ENCODE peak calls at places on chromosomes 12 and 14, in seven cellular contexts. B is A549, C is SK-N-SH, S is HepG2, U is GM12878, X is HCT116, A is K562. P is an unnamed sample.

GRCh38 chr12:116466536-116466935 is 92.6 kb upstream of the MAP1LC3B2 start:
- DNase-seq in B (no peak), C (no peak), S (no peak), U (no peak), X (no peak), A (no peak), P (peak)

GRCh38 chr14:37697489-37698121 is 102.2 kb downstream of the TTC6 start:
- DNase-seq in B (no peak), C (no peak), S (peak), U (no peak), X (no peak), A (no peak), P (no peak)

GRCh38 chr14:85085981-85086380 is 444.0 kb upstream of the FLRT2 start:
- DNase-seq in B (no peak), C (no peak), S (no peak), U (no peak), X (no peak), A (no peak), P (no peak)

GRCh38 chr12:47868552-47869031 is 36.2 kb downstream of the VDR start:
- DNase-seq in B (no peak), C (no peak), S (no peak), U (peak), X (no peak), A (no peak), P (peak)

GRCh38 chr12:32051511-32052299 is 54.9 kb upstream of the BICD1 start:
- DNase-seq in B (peak), C (no peak), S (no peak), U (no peak), X (peak), A (peak), P (peak)

GRCh38 chr14:53430870-53431269 is 277.7 kb upstream of the DDHD1 start:
- DNase-seq in B (no peak), C (no peak), S (peak), U (no peak), X (no peak), A (no peak), P (no peak)

GRCh38 chr14:29453045-29453444 is 474.6 kb downstream of the PRKD1 start:
- DNase-seq in B (no peak), C (no peak), S (no peak), U (no peak), X (no peak), A (no peak), P (no peak)

GRCh38 chr14:104971447-104972240 is 6.5 kb downstream of the AHNAK2 start:
- DNase-seq in B (no peak), C (no peak), S (no peak), U (no peak), X (no peak), A (no peak), P (no peak)

GRCh38 chr12:21823581-21823980 is 49.1 kb upstream of the KCNJ8 start:
- DNase-seq in B (no peak), C (no peak), S (no peak), U (no peak), X (no peak), A (no peak), P (no peak)

GRCh38 chr12:56978397-56979138 is 21.2 kb upstream of the RDH16 start:
- DNase-seq in B (no peak), C (no peak), S (no peak), U (no peak), X (no peak), A (no peak), P (no peak)

GRCh38 chr12:51183816-51184215 is 10.9 kb upstream of the TFCP2 start:
- DNase-seq in B (no peak), C (peak), S (no peak), U (no peak), X (no peak), A (peak), P (no peak)

GRCh38 chr14:102917469-102918211 is 4.8 kb upstream of the AMN start:
- DNase-seq in B (peak), C (peak), S (peak), U (no peak), X (peak), A (peak), P (peak)

GRCh38 chr14:79136437-79137430 is 966.6 kb downstream of the NRXN3 start:
- DNase-seq in B (no peak), C (no peak), S (no peak), U (no peak), X (no peak), A (no peak), P (no peak)

GRCh38 chr14:101065246-101065645 is 161.7 kb upstream of the RTL1 start:
- DNase-seq in B (no peak), C (no peak), S (no peak), U (no peak), X (no peak), A (no peak), P (no peak)

GRCh38 chr14:105473033-105473676 is 1.5 kb upstream of the CRIP2 start:
- DNase-seq in B (no peak), C (peak), S (no peak), U (no peak), X (no peak), A (no peak), P (no peak)

DNA sequence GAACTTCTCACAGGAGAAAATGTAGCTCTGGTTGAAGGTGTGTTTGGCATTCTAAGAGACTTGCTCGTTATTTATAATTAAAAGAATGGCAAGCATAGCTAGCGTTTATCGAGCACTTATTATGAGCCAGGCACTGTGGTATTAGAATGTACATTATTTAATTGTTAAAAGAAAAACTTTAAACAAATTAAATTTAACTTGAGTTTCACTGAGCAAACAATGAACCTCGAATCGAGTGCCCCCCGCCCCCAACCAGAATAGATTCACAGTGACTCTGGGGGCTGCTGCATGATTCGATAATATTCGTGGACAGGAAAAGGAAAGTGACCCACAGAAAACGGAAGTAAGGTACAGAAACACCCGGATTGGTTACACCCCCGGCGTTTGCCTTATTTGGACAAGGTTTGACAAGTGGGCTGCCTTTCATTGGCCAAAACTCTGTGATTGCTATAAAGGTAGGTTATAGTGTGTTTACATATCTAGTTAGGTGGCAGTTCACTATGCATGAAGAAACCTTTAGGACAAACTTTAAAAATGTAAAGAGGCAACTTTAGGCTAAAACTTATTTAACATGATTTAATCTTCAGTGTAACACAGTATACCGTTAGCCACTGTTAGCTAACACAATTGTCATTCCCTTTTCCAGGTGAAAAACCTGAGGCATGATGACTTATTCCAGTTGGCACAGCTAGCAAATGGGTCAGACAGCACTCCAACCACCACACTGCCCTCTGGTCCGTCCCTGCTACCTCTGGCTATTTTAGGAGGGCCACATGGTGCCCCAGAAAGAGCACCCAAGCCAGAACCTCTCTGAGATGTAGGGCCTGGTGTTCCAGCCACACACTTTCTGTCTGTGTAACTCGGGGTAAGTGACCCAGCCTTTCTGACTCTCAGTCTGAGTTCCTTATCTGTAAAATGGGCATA is 7.1 kb downstream of the SCNN1A start:
- DNase-seq in B (no peak), C (no peak), S (no peak), U (no peak), X (no peak), A (peak), P (peak)
- TF ChIP-seq CTCF in B (peak), C (no peak), S (no peak), U (no peak), X (no peak), A (no peak), P (no peak)

GRCh38 chr12:108664338-108665258 is 30.9 kb upstream of the SELPLG start:
- DNase-seq in B (peak), C (peak), S (peak), U (peak), X (peak), A (peak), P (peak)
- H3K4me3 ChIP-seq in B (no peak), C (no peak), S (no peak), U (peak), X (no peak), A (no peak), P (peak)

GRCh38 chr12:61308220-61308619 is 952.0 kb upstream of the USP15 start:
- DNase-seq in B (no peak), C (no peak), S (no peak), U (no peak), X (no peak), A (no peak), P (no peak)

GRCh38 chr12:61301817-61302216 is 958.4 kb upstream of the USP15 start:
- DNase-seq in B (no peak), C (no peak), S (no peak), U (no peak), X (no peak), A (no peak), P (no peak)

GRCh38 chr12:61302282-61302681 is 957.9 kb upstream of the USP15 start:
- DNase-seq in B (no peak), C (no peak), S (no peak), U (no peak), X (no peak), A (no peak), P (no peak)
- TF ChIP-seq MAX in B (no peak), C (no peak), S (no peak), U (no peak), X (no peak), A (no peak), P (no peak)

DNA sequence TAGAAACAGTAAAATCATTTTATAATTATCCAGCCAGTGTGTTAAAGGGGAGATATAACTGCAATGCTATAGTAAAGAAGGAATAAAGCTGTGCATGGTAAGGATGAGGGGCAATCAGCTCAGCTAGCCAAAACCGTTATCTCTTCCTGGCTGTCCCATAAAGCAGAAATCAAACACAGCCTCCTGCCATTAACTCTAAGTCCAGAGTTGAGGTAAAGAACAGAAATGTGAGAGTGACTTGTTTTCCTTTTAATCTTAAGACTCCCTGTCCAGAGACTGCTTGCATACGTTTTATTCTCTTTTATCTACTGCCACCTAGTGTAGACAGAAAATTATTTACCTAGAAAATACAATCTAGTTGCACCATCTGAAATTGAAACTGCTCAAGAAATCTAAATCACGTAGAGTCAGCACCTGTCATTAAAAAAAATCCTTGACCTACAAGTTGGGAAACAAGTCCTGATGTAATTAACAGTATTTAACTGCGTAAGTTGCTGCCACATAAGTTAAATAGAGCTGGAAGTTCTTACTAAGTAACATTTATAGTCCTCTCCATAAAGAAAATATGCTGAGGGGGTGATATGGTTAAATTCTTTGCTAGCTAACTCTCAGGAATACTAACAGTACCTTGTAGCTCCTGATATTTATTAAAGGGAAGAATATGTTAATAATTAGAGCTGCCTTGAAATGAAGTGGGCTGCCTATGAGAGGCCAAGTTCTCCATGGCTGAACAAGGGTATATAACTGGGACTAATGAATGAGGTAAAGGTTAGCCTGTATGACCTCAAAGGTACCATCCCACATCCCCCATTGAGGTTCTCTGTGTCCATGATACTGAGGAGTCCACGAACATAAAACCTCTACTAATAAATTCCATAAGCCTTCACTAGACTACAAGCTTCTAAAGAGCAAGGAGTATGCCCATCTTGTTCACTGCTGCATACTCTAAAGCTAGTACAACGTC is 62.7 kb downstream of the GALNT4 start:
- DNase-seq in B (peak), C (peak), S (peak), U (no peak), X (peak), A (peak), P (peak)
- TF ChIP-seq CTCF in B (peak), C (peak), S (peak), U (peak), X (peak), A (peak), P (no peak)

GRCh38 chr12:94648578-94648977 is 1.8 kb downstream of the TMCC3 start:
- DNase-seq in B (no peak), C (no peak), S (no peak), U (no peak), X (no peak), A (no peak), P (no peak)

GRCh38 chr12:94643585-94643984 is 6.8 kb downstream of the TMCC3 start:
- DNase-seq in B (no peak), C (no peak), S (no peak), U (no peak), X (no peak), A (no peak), P (peak)

GRCh38 chr12:94644141-94644575 is 6.2 kb downstream of the TMCC3 start:
- DNase-seq in B (no peak), C (no peak), S (no peak), U (peak), X (no peak), A (no peak), P (peak)

GRCh38 chr12:94641283-94641682 is 9.1 kb downstream of the TMCC3 start:
- DNase-seq in B (no peak), C (no peak), S (no peak), U (no peak), X (no peak), A (no peak), P (peak)

DNA sequence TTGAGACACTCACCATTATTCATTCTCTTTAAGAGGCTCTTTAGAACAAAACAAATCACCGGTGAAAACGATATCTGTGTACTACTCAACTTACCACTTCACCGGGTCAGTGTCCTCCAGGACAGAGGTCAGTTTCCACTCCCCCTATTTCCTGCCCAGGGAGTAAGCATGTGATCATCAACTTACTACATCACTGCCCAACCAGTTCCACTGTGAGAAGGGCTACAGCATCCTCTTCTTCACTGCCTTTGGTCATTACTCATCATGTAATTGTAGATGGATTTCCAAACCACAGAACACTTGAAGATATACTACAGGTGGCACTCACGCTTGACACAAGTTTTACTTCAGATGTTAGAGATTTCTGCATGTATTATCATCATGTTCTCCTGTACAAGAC is 5.7 kb downstream of the TMCC3 start:
- DNase-seq in B (no peak), C (no peak), S (no peak), U (peak), X (no peak), A (no peak), P (peak)
- H3K4me3 ChIP-seq in B (no peak), C (peak), S (no peak), U (no peak), X (no peak), A (no peak), P (no peak)

GRCh38 chr14:89507926-89508460 is 91.0 kb upstream of the FOXN3 start:
- DNase-seq in B (no peak), C (no peak), S (no peak), U (no peak), X (peak), A (no peak), P (no peak)
- TF ChIP-seq MAX in B (no peak), C (no peak), S (no peak), U (no peak), X (no peak), A (no peak), P (no peak)

GRCh38 chr14:43898709-43899108 is 608.4 kb downstream of the FSCB start:
- DNase-seq in B (no peak), C (no peak), S (peak), U (no peak), X (no peak), A (no peak), P (no peak)

GRCh38 chr14:43900173-43900655 is 606.9 kb downstream of the FSCB start:
- DNase-seq in B (no peak), C (no peak), S (peak), U (no peak), X (no peak), A (no peak), P (no peak)

GRCh38 chr14:43896044-43896443 is 611.0 kb downstream of the FSCB start:
- DNase-seq in B (no peak), C (no peak), S (peak), U (no peak), X (no peak), A (no peak), P (no peak)

GRCh38 chr14:43894534-43894933 is 612.5 kb downstream of the FSCB start:
- DNase-seq in B (no peak), C (peak), S (no peak), U (no peak), X (peak), A (peak), P (peak)
- TF ChIP-seq CTCF in B (peak), C (peak), S (peak), U (peak), X (peak), A (peak), P (peak)

GRCh38 chr12:133129368-133130037 is 571 bp downstream of the ZNF891 start:
- DNase-seq in B (no peak), C (no peak), S (peak), U (no peak), X (no peak), A (no peak), P (no peak)
- H3K4me3 ChIP-seq in B (peak), C (peak), S (peak), U (peak), X (no peak), A (peak), P (peak)

GRCh38 chr12:46669720-46670119 is 156.1 kb downstream of the SLC38A4 start:
- DNase-seq in B (no peak), C (no peak), S (no peak), U (no peak), X (no peak), A (no peak), P (no peak)
- TF ChIP-seq MAX in B (no peak), C (no peak), S (no peak), U (no peak), X (no peak), A (no peak), P (no peak)

P was measured in NB4.